ENCODE peak calls at places on chromosome 7, in seven cellular contexts. X is AG09309; H is stimulated activated CD4-positive, alpha-beta T cell treated with anti-CD3 and anti-CD28 coated beads, TNF-alpha, amount 100 ng/mL, for 24 hours; U is adipocyte; K is dorsolateral prefrontal cortex; A is RWPE2; W is fibroblast of lung. J is an unnamed sample.

GRCh38 chr7:5533821-5534367 is 110.3 kb upstream of the TNRC18 start:
- DNase-seq in H (no peak), W (no peak), A (no peak), X (no peak), U (no peak), K (no peak), J (no peak)

GRCh38 chr7:29748286-29749099 is 57.8 kb upstream of the WIPF3 start:
- DNase-seq in U (peak; percentile 83), X (peak; percentile 3), H (no peak), W (peak; percentile 30), A (no peak), K (no peak), J (no peak)

GRCh38 chr7:11060883-11061282 is 87.2 kb downstream of the PHF14 start:
- DNase-seq in W (no peak), X (no peak), K (no peak), A (no peak), H (no peak), U (no peak), J (no peak)

GRCh38 chr7:137685439-137686164 is 161.2 kb downstream of the DGKI start:
- DNase-seq in H (no peak), K (no peak), X (no peak), W (peak; percentile 16), A (no peak), U (no peak), J (no peak)

GRCh38 chr7:35505031-35505430 is 189.9 kb downstream of the HERPUD2 start:
- DNase-seq in U (no peak), X (no peak), H (no peak), W (no peak), A (no peak), K (no peak), J (no peak)

GRCh38 chr7:148722340-148723165 is 23.9 kb downstream of the CUL1 start:
- DNase-seq in X (no peak), U (no peak), A (no peak), K (no peak), W (peak; percentile 23), H (no peak), J (peak; percentile 29)

GRCh38 chr7:77226357-77226839 is 26.8 kb upstream of the FGL2 start:
- DNase-seq in K (no peak), U (peak; percentile 71), X (no peak), W (no peak), A (no peak), H (no peak), J (no peak)

GRCh38 chr7:155938129-155938528 is 125.9 kb upstream of the SHH start:
- DNase-seq in K (no peak), H (no peak), X (no peak), W (no peak), A (no peak), U (no peak), J (no peak)

GRCh38 chr7:36360244-36360643 is 29.4 kb upstream of the ANLN start:
- DNase-seq in K (no peak), A (no peak), W (no peak), U (no peak), X (no peak), H (no peak), J (no peak)

GRCh38 chr7:24503511-24503910 is 69.7 kb upstream of the PALS2 start:
- DNase-seq in H (no peak), A (no peak), K (no peak), U (no peak), X (no peak), W (no peak), J (no peak)

GRCh38 chr7:32290015-32290414 is 200.2 kb downstream of the LSM5 start:
- DNase-seq in X (no peak), H (no peak), A (no peak), W (no peak), K (peak; percentile 61), U (no peak), J (no peak)

GRCh38 chr7:37408885-37409248 is 39.8 kb downstream of the ELMO1 start:
- DNase-seq in K (no peak), H (no peak), W (no peak), U (no peak), X (no peak), A (no peak), J (peak; percentile 37)

GRCh38 chr7:155973451-155973997 is 161.3 kb upstream of the SHH start:
- DNase-seq in U (no peak), H (no peak), A (peak; percentile 47), X (no peak), W (no peak), K (no peak), J (no peak)

GRCh38 chr7:47392241-47392759 is 189.6 kb downstream of the TNS3 start:
- DNase-seq in U (no peak), H (no peak), A (no peak), K (peak; percentile 44), W (peak; percentile 98), X (peak; percentile 67), J (no peak)

GRCh38 chr7:121853307-121853706 is 19.7 kb upstream of the PTPRZ1 start:
- DNase-seq in X (no peak), W (no peak), K (no peak), H (no peak), A (no peak), U (peak; percentile 28), J (no peak)

GRCh38 chr7:47759056-47759706 is 177.3 kb upstream of the TNS3 start:
- DNase-seq in H (no peak), X (no peak), U (peak; percentile 61), A (no peak), K (no peak), W (no peak), J (no peak)

GRCh38 chr7:111734955-111735660 is 172.8 kb upstream of the IMMP2L start:
- DNase-seq in K (no peak), U (no peak), W (no peak), A (no peak), X (no peak), H (no peak), J (no peak)

GRCh38 chr7:77913977-77914607 is 115.5 kb downstream of the PHTF2 start:
- DNase-seq in A (no peak), W (peak; percentile 39), U (peak; percentile 73), X (no peak), H (no peak), K (no peak), J (no peak)

GRCh38 chr7:38321050-38321449 is 47.6 kb upstream of the TARP start:
- DNase-seq in K (no peak), A (no peak), U (no peak), H (no peak), X (no peak), W (no peak), J (peak; percentile 18)

GRCh38 chr7:91264924-91265681 is 870 bp downstream of the FZD1 start:
- DNase-seq in H (no peak), U (peak; percentile 78), X (no peak), K (peak; percentile 32), W (peak; percentile 84), A (peak; percentile 67), J (no peak)

J was measured in stimulated activated naive CD4-positive, alpha-beta T cell.